ENCODE peak calls at places on chromosomes 16 and 17, in five cellular contexts. I is GM12878, N is H1, G is HepG2, A is K562. Y is an unnamed sample.

GRCh38 chr16:66298006-66298405 is 68.5 kb upstream of the CDH5 start:
- DNase-seq in I (no peak), N (no peak), G (no peak), A (no peak), Y (no peak)

GRCh38 chr16:84925092-84925772 is 86.1 kb downstream of the ZDHHC7 start:
- DNase-seq in I (no peak), N (peak; percentile 95), G (peak; percentile 53), A (peak; percentile 86), Y (peak; percentile 94)

GRCh38 chr17:1173456-1174370 is 6.1 kb downstream of the ABR start:
- DNase-seq in I (no peak), N (no peak), G (no peak), A (no peak), Y (no peak)

GRCh38 chr16:84791501-84791900 is 28.3 kb upstream of the CRISPLD2 start:
- DNase-seq in I (no peak), N (no peak), G (no peak), A (no peak), Y (no peak)

GRCh38 chr17:60631119-60631518 is 31.1 kb downstream of the PPM1D start:
- DNase-seq in I (no peak), N (no peak), G (no peak), A (no peak), Y (no peak)

GRCh38 chr17:32927724-32928526 is at the start of gene TMEM98:
- DNase-seq in I (no peak), N (peak; percentile 72), G (no peak), A (peak; percentile 52), Y (peak; percentile 43)

GRCh38 chr17:36731806-36732205 is 130.4 kb downstream of the MRM1 start:
- DNase-seq in I (no peak), N (peak; percentile 62), G (no peak), A (no peak), Y (peak; percentile 66)

GRCh38 chr16:57000271-57001025 is 11.1 kb downstream of the NLRC5 start:
- DNase-seq in I (peak; percentile 87), N (no peak), G (no peak), A (no peak), Y (no peak)

GRCh38 chr17:58335779-58336455 is 7.3 kb upstream of the TSPOAP1 start:
- DNase-seq in I (peak; percentile 76), N (no peak), G (peak; percentile 63), A (peak; percentile 76), Y (no peak)

GRCh38 chr16:16073884-16074781 is 124.7 kb downstream of the ABCC1 start:
- DNase-seq in I (no peak), N (peak; percentile 56), G (peak; percentile 58), A (no peak), Y (peak; percentile 47)

GRCh38 chr16:50295541-50296132 is 29.3 kb downstream of the ADCY7 start:
- DNase-seq in I (no peak), N (no peak), G (no peak), A (no peak), Y (no peak)

GRCh38 chr16:50841081-50841886 is 99.4 kb downstream of the CYLD start:
- DNase-seq in I (no peak), N (peak; percentile 24), G (no peak), A (peak; percentile 90), Y (peak; percentile 66)

GRCh38 chr16:17070882-17071592 is 399.7 kb downstream of the XYLT1 start:
- DNase-seq in I (peak; percentile 98), N (peak; percentile 61), G (no peak), A (no peak), Y (peak; percentile 27)

GRCh38 chr17:46163929-46164594 is 29.2 kb downstream of the KANSL1 start:
- DNase-seq in I (no peak), N (no peak), G (no peak), A (no peak), Y (no peak)

GRCh38 chr17:47785538-47786123 is 36.0 kb downstream of the OSBPL7 start:
- DNase-seq in I (no peak), N (peak; percentile 82), G (peak; percentile 52), A (peak; percentile 61), Y (peak; percentile 82)

GRCh38 chr16:73011926-73012325 is 36.0 kb downstream of the ZFHX3 start:
- DNase-seq in I (no peak), N (no peak), G (no peak), A (no peak), Y (no peak)

GRCh38 chr17:28926786-28927185 is 23.9 kb upstream of the DHRS13 start:
- DNase-seq in I (no peak), N (no peak), G (no peak), A (no peak), Y (no peak)

GRCh38 chr17:74981979-74982662 is 5.3 kb upstream of the CDR2L start:
- DNase-seq in I (no peak), N (peak; percentile 87), G (peak; percentile 72), A (peak; percentile 90), Y (peak; percentile 86)

GRCh38 chr17:42276359-42276608 is at the start of gene STAT5B:
- DNase-seq in I (no peak), N (peak; percentile 78), G (no peak), A (peak; percentile 86), Y (peak; percentile 68)

GRCh38 chr17:65455972-65456343 is 105.5 kb downstream of the AXIN2 start:
- DNase-seq in I (no peak), N (peak; percentile 48), G (peak; percentile 45), A (no peak), Y (peak; percentile 30)

GRCh38 chr17:73340093-73340596 is 28.3 kb upstream of the CDC42EP4 start:
- DNase-seq in I (peak; percentile 42), N (no peak), G (peak; percentile 88), A (no peak), Y (no peak)

GRCh38 chr17:1060991-1061390 is 64.1 kb downstream of the TIMM22 start:
- DNase-seq in I (no peak), N (no peak), G (no peak), A (no peak), Y (no peak)

GRCh38 chr16:83037102-83037501 is 410.3 kb downstream of the CDH13 start:
- DNase-seq in I (no peak), N (no peak), G (no peak), A (no peak), Y (no peak)

GRCh38 chr17:36722121-36722902 is 120.9 kb downstream of the MRM1 start:
- DNase-seq in I (no peak), N (peak; percentile 83), G (no peak), A (peak; percentile 98), Y (peak; percentile 68)

GRCh38 chr16:81313731-81314602 is 795 bp upstream of the GAN start:
- DNase-seq in I (no peak), N (peak; percentile 48), G (peak; percentile 65), A (peak; percentile 26), Y (peak; percentile 47)

DNA sequence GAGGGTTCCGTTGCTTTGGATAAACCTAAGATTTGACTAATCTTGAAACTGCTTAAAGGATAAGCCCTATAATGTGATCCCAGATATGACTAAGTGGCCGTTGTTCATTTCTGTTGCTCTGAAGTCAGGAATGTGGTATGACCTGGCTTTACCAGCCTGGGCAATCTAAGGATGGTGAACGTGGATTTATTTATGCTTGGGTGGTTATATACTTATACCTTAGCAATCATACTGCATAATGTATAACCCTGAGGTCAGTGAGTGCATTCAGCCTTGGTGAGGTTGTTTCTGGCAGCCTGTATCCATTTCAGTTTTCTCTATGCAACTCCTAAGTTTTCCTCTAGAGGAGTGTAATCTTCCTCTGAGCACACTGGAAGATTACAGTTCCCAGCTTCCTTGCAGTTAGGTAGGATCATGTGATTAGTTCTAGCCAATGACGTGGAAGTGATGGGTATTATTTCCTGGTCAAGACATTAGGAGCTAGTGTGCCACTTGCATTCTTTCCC is 41.9 kb downstream of the FTO start:
- DNase-seq in I (no peak), N (no peak), G (no peak), A (peak; percentile 20), Y (no peak)
- TF ChIP-seq ATF2 in I (no peak), N (no peak), G (no peak), A (no peak), Y (no peak)

DNA sequence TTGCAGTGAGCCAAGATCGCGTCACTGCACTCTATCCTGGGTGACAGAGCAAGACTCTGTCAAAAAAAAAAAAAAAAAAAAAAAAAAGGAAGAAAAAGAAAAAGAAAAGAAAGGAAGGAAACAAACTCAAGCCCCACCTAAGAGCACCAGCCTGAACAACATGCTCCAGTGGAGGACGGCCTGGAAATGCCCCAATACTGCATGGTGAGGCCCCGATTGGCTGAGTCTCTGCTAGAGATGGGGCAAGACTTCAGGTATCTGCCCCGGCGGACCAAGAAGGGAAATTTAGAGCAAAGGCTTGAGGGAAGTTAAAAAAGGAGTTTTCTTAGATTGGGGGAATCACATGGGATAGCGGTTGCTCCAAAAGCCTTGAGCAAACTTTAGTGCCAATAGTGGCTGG is 10.4 kb upstream of the ZNF652 start:
- DNase-seq in I (no peak), N (no peak), G (no peak), A (no peak), Y (no peak)
- TF ChIP-seq ATF2 in I (no peak), N (no peak), G (no peak), A (no peak), Y (no peak)

GRCh38 chr16:47073223-47074155 is 70.3 kb downstream of the NETO2 start:
- DNase-seq in I (peak; percentile 43), N (no peak), G (no peak), A (no peak), Y (no peak)

GRCh38 chr16:47067203-47067602 is 76.5 kb downstream of the NETO2 start:
- DNase-seq in I (no peak), N (peak; percentile 20), G (no peak), A (no peak), Y (no peak)

GRCh38 chr16:47069291-47069690 is 74.5 kb downstream of the NETO2 start:
- DNase-seq in I (no peak), N (no peak), G (no peak), A (no peak), Y (no peak)

GRCh38 chr16:47072158-47072557 is 71.6 kb downstream of the NETO2 start:
- DNase-seq in I (no peak), N (no peak), G (no peak), A (no peak), Y (no peak)

GRCh38 chr16:47069841-47070584 is 73.7 kb downstream of the NETO2 start:
- DNase-seq in I (no peak), N (peak; percentile 23), G (no peak), A (no peak), Y (no peak)
- TF ChIP-seq ATF2 in I (no peak), N (no peak), G (no peak), A (no peak), Y (no peak)

GRCh38 chr16:58490100-58490499 is 9.8 kb upstream of the NDRG4 start:
- DNase-seq in I (no peak), N (no peak), G (no peak), A (no peak), Y (no peak)

GRCh38 chr16:58485184-58485887 is 14.6 kb upstream of the NDRG4 start:
- DNase-seq in I (no peak), N (no peak), G (no peak), A (no peak), Y (no peak)

GRCh38 chr16:58492066-58492465 is 7.9 kb upstream of the NDRG4 start:
- DNase-seq in I (no peak), N (no peak), G (no peak), A (no peak), Y (no peak)

GRCh38 chr16:58488531-58488930 is 11.4 kb upstream of the NDRG4 start:
- DNase-seq in I (no peak), N (no peak), G (no peak), A (peak; percentile 31), Y (no peak)

GRCh38 chr16:58487566-58488351 is 12.2 kb upstream of the NDRG4 start:
- DNase-seq in I (no peak), N (peak; percentile 96), G (peak; percentile 71), A (peak; percentile 84), Y (peak; percentile 94)
- TF ChIP-seq ATF2 in I (no peak), N (peak; percentile 50), G (peak; percentile 38), A (no peak), Y (no peak)

GRCh38 chr17:2911755-2912111 is 115.5 kb downstream of the RAP1GAP2 start:
- DNase-seq in I (no peak), N (no peak), G (no peak), A (no peak), Y (no peak)
- TF ChIP-seq ATF2 in I (no peak), N (no peak), G (no peak), A (no peak), Y (no peak)